ENCODE peak calls at places on chromosomes 4 and X, in ten cellular contexts. G is tibial nerve, A is gastrocnemius medialis, V is K562, S is heart left ventricle, C is stomach, K is IMR-90, B is spleen, N is testis, E is HCT116. F is an unnamed sample. For H3K36me3, the result is how much of the 10 kb centered on the place peaks cover.

GRCh38 chr4:137390707-137391106 is 141.6 kb downstream of the PCDH18 start:
- DNase-seq in V (no peak), G (no peak), C (no peak), N (no peak), S (no peak), A (no peak), K (peak), E (no peak), B (no peak), F (no peak)

GRCh38 chr4:154490589-154491340 is 834 bp downstream of the DCHS2 start:
- DNase-seq in N (no peak), V (no peak), K (no peak), A (no peak), C (no peak), G (no peak), B (peak), E (no peak), S (no peak), F (peak)

GRCh38 chrX:110051559-110051958 is 48.6 kb downstream of the TMEM164 start:
- DNase-seq in E (no peak), K (peak), V (no peak), N (no peak), G (no peak), A (no peak), S (no peak), C (no peak), B (no peak), F (no peak)

GRCh38 chrX:79259073-79259689 is 108.0 kb downstream of the ITM2A start:
- DNase-seq in G (no peak), E (no peak), B (no peak), C (no peak), A (no peak), S (peak), V (no peak), N (no peak), K (no peak), F (no peak)

GRCh38 chrX:118520206-118520857 is 24.7 kb downstream of the DOCK11 start:
- DNase-seq in C (no peak), A (no peak), N (no peak), V (no peak), G (no peak), K (peak), B (no peak), E (no peak), S (no peak), F (no peak)

GRCh38 chr4:100823066-100823992 is 305.5 kb upstream of the EMCN start:
- DNase-seq in N (no peak), A (no peak), S (no peak), G (no peak), V (no peak), C (no peak), B (no peak), K (no peak), E (peak), F (no peak)

GRCh38 chr4:156598138-156598681 is 373.4 kb downstream of the PDGFC start:
- DNase-seq in G (no peak), N (no peak), A (no peak), B (no peak), V (no peak), E (no peak), K (peak), C (no peak), S (no peak), F (peak)

GRCh38 chr4:7204656-7205387 is 12.5 kb downstream of the SORCS2 start:
- DNase-seq in C (no peak), V (no peak), E (no peak), K (no peak), N (no peak), S (no peak), G (no peak), B (no peak), A (no peak), F (no peak)

GRCh38 chr4:24836843-24837242 is 41.5 kb downstream of the SOD3 start:
- DNase-seq in B (no peak), E (no peak), A (no peak), K (no peak), N (no peak), C (no peak), S (no peak), V (no peak), G (no peak), F (no peak)

GRCh38 chr4:32022071-32022470 is 1301.9 kb downstream of the PCDH7 start:
- DNase-seq in N (no peak), S (no peak), G (no peak), B (no peak), A (no peak), E (no peak), V (peak), K (no peak), C (no peak), F (no peak)

GRCh38 chrX:115940888-115941332 is 229.6 kb upstream of the AGTR2 start:
- DNase-seq in A (peak), E (no peak), B (no peak), N (no peak), S (no peak), C (peak), G (peak), V (peak), K (peak), F (no peak)

GRCh38 chrX:15645266-15645665 is 19.3 kb downstream of the CLTRN start:
- DNase-seq in A (no peak), N (no peak), S (no peak), K (no peak), G (no peak), B (no peak), E (no peak), V (peak), C (no peak), F (no peak)

GRCh38 chr4:54731552-54731951 is 73.8 kb downstream of the KIT start:
- DNase-seq in N (no peak), C (no peak), V (no peak), G (no peak), E (no peak), S (no peak), B (no peak), A (no peak), K (no peak), F (no peak)

GRCh38 chr4:92253550-92253949 is 50.2 kb upstream of the GRID2 start:
- DNase-seq in A (no peak), S (no peak), V (no peak), G (no peak), C (no peak), K (no peak), E (no peak), B (no peak), N (no peak), F (no peak)

GRCh38 chr4:53055716-53056413 is 193.7 kb downstream of the RASL11B start:
- DNase-seq in B (no peak), N (no peak), S (no peak), C (no peak), V (no peak), K (no peak), G (no peak), E (no peak), A (no peak), F (no peak)

GRCh38 chr4:106898621-106899230 is 137.4 kb downstream of the DKK2 start:
- DNase-seq in G (no peak), K (peak), S (no peak), B (no peak), N (peak), A (no peak), E (peak), V (peak), C (no peak), F (peak)

GRCh38 chr4:165382640-165383039 is 3.8 kb downstream of the CPE start:
- DNase-seq in G (no peak), B (no peak), V (no peak), K (no peak), A (no peak), S (no peak), E (no peak), C (no peak), N (no peak), F (no peak)

GRCh38 chrX:8653956-8654355 is 78.0 kb downstream of the ANOS1 start:
- DNase-seq in C (no peak), B (no peak), S (no peak), E (no peak), G (no peak), N (no peak), K (no peak), A (no peak), V (no peak), F (no peak)

GRCh38 chr4:87465739-87466366 is 43.5 kb downstream of the NUDT9 start:
- DNase-seq in A (no peak), V (peak), B (no peak), K (peak), C (no peak), E (peak), N (no peak), G (no peak), S (no peak), F (no peak)

GRCh38 chr4:124243671-124244366 is 468.7 kb downstream of the ANKRD50 start:
- DNase-seq in B (peak), V (no peak), A (no peak), C (no peak), G (no peak), K (no peak), S (no peak), N (no peak), E (no peak), F (no peak)

GRCh38 chr4:150078041-150078995 is at the start of gene DCLK2:
- DNase-seq in S (peak), N (peak), G (peak), E (peak), C (peak), V (peak), K (peak), B (peak), A (peak), F (peak)

GRCh38 chr4:87521757-87522374 is 7.3 kb downstream of the SPARCL1 start:
- DNase-seq in B (no peak), V (peak), K (peak), S (no peak), C (no peak), G (no peak), N (no peak), A (no peak), E (peak), F (no peak)

GRCh38 chrX:120000490-120001246 is 57.1 kb upstream of the NKAP start:
- DNase-seq in S (no peak), N (no peak), K (peak), C (no peak), G (no peak), V (no peak), E (no peak), B (no peak), A (no peak), F (peak)

GRCh38 chr4:155071962-155072361 is 136.5 kb upstream of the NPY2R start:
- DNase-seq in K (no peak), G (no peak), V (no peak), E (no peak), N (no peak), B (no peak), A (no peak), C (no peak), S (no peak), F (no peak)

GRCh38 chr4:1246901-1247810 is 1.8 kb downstream of the CTBP1 start:
- DNase-seq in S (peak), A (peak), C (no peak), V (peak), N (peak), E (no peak), G (no peak), B (peak), K (no peak), F (no peak)

GRCh38 chr4:5638316-5638715 is 70.0 kb downstream of the EVC2 start:
- DNase-seq in S (no peak), V (no peak), G (no peak), E (no peak), B (no peak), C (no peak), K (peak), N (no peak), A (no peak), F (no peak)

GRCh38 chr4:151408380-151408629 is 671 bp upstream of the FHIP1A start:
- DNase-seq in N (no peak), A (no peak), B (no peak), C (no peak), V (no peak), K (no peak), E (no peak), G (no peak), S (no peak), F (no peak)

GRCh38 chr4:49032440-49033161 is 46.5 kb downstream of the CWH43 start:
- DNase-seq in V (peak), N (peak), S (no peak), C (no peak), A (no peak), G (no peak), E (peak), K (peak), B (no peak), F (no peak)

GRCh38 chr4:156805696-156806095 is 165.9 kb downstream of the PDGFC start:
- DNase-seq in C (no peak), N (no peak), K (no peak), E (no peak), S (no peak), G (no peak), V (no peak), A (no peak), B (no peak), F (no peak)

GRCh38 chr4:157121396-157121795 is 45.4 kb downstream of the GLRB start:
- DNase-seq in B (no peak), S (no peak), E (no peak), V (no peak), K (no peak), C (no peak), N (no peak), G (no peak), A (no peak), F (no peak)

GRCh38 chrX:112844250-112844649 is 3.6 kb upstream of the AMOT start:
- DNase-seq in N (no peak), E (no peak), C (no peak), S (no peak), K (peak), A (no peak), G (no peak), B (no peak), V (no peak), F (no peak)

GRCh38 chr4:139245590-139245989 is 34.4 kb downstream of the MGARP start:
- DNase-seq in N (no peak), S (no peak), A (no peak), V (no peak), C (no peak), E (no peak), B (no peak), K (peak), G (no peak), F (no peak)

GRCh38 chr4:48237996-48238645 is 31.5 kb downstream of the TEC start:
- DNase-seq in E (no peak), A (no peak), C (no peak), B (no peak), N (no peak), V (no peak), K (peak), G (no peak), S (no peak), F (no peak)

GRCh38 chr4:78688385-78688784 is 87.8 kb upstream of the BMP2K start:
- DNase-seq in N (no peak), K (no peak), A (no peak), S (no peak), C (no peak), V (no peak), E (no peak), G (no peak), B (no peak), F (no peak)

GRCh38 chrX:46837543-46838481 is 969 bp downstream of the RP2 start:
- DNase-seq in G (no peak), N (no peak), E (no peak), C (no peak), S (no peak), A (no peak), K (peak), V (no peak), B (no peak), F (no peak)

GRCh38 chr4:15805583-15806517 is 27.7 kb downstream of the CD38 start:
- DNase-seq in K (peak), E (peak), V (peak), C (peak), S (no peak), G (no peak), B (no peak), N (peak), A (peak), F (peak)

GRCh38 chr4:3500111-3500510 is 32.1 kb downstream of the LRPAP1 start:
- DNase-seq in B (no peak), K (no peak), C (no peak), A (no peak), S (no peak), V (no peak), G (no peak), E (no peak), N (no peak), F (no peak)
- H3K36me3 ChIP-seq in B (under half), K (under half), C (under half), A (under half), S (under half), V (under half), G (under half), E (under half), N (under half), F (under half)

DNA sequence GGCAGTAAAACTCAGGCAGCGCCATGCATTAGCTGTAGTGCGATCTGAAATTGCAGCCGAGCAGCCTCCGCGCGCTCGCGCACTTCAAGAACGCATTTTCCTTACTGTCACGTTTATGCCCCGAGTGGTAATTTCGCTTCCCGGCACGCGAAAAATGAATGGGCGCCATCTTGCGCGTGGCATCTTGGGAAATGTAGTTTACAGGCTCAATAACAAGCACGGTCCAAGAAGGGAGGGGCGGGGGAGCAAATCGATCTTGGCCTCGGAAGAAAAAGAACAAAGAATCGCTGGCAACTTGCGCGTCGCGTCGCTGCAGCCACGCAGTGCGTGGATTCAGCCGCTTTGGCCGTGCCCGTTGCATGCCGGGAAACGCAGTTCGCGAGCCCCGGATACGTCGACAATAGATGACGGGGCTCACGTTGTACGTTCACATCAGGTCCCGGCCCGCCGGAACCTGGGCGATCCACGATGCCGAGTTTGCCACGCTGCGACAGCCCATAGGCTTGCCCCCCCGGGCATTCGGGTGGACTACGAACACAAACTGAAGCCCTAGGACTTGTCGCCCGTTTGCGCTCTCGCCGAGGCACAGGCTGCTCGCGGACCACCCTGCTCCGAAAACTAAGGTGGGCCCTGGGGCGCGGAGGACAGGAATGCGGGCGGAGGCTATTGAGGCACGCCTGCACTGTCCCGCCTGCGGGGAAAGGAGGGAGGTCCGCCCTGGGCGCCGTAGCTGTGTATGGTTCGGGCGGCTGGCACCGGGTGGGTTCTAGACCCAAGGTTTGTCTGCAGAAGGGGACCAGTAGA is at the start of gene FTSJ1:
- DNase-seq in A (peak), K (peak), B (peak), V (peak), N (peak), C (peak), E (peak), S (peak), G (peak), F (peak)
- TF ChIP-seq POLR2A in A (peak), K (peak), B (no peak), V (peak), N (no peak), C (peak), E (peak), S (no peak), G (peak), F (peak)

GRCh38 chrX:48891402-48892288 is 5.9 kb downstream of the TIMM17B start:
- DNase-seq in N (peak), G (peak), S (peak), B (peak), E (peak), K (peak), C (peak), A (peak), V (peak), F (peak)

GRCh38 chrX:48890934-48891401 is 6.6 kb downstream of the TIMM17B start:
- DNase-seq in N (no peak), K (no peak), S (no peak), E (no peak), C (no peak), V (peak), B (no peak), G (no peak), A (no peak), F (no peak)

GRCh38 chrX:48893556-48894348 is 3.8 kb downstream of the TIMM17B start:
- DNase-seq in S (no peak), K (no peak), N (no peak), G (no peak), V (no peak), C (no peak), E (no peak), A (no peak), B (peak), F (no peak)

GRCh38 chrX:48892896-48893295 is 4.7 kb downstream of the TIMM17B start:
- DNase-seq in C (no peak), G (no peak), V (no peak), S (no peak), N (no peak), B (no peak), E (no peak), K (no peak), A (no peak), F (no peak)

GRCh38 chrX:48890296-48890925 is 7.2 kb downstream of the TIMM17B start:
- DNase-seq in B (no peak), A (no peak), V (peak), E (no peak), K (no peak), N (no peak), G (no peak), C (no peak), S (no peak), F (no peak)
- H3K27ac ChIP-seq in B (no peak), A (no peak), V (peak), E (no peak), K (no peak), N (peak), G (no peak), C (no peak), S (no peak), F (no peak)

DNA sequence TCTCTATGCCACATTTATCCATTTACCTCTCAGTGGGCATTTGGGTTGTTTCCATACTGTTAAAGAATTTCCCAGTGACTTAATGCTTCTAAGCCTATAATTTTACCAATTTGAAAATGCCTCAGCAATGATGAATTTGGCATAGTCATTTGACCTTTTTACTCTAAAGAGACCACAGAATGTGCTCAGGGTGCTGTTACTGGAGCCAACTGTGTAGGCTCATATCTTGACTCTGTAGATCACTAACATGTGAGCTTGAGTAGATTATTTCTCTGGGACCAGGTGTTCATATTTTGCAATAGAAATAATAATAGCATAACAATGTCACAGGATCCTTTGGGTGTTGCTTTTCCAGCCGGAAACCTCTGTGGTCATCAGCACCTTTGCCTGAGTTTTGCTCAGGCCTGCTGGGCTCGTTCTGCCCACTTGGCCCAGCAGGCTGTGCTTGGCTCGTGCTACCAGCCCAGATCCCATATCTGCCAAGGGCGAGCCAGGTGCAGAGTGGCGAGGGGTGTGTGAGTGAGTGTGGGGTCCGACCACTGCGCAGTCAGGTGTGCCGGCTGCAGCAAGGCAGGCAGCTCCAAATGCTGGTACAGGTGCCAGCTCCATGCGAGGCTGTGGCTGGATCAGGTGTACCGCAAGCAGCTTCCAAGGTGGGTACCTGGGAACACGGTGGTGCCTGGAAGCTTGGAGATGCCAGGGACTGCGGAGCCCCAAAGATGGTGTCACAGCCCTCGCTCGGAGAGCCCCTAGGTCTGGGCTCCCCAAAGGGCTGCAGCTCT is 70.6 kb upstream of the ANK2 start:
- DNase-seq in B (no peak), K (peak), C (no peak), A (no peak), G (no peak), V (no peak), E (no peak), N (no peak), S (no peak), F (no peak)
- H3K36me3 ChIP-seq in B (under half), K (under half), C (under half), A (under half), G (under half), V (under half), E (under half), N (under half), S (under half), F (under half)

GRCh38 chrX:154486052-154486395 is 391 bp downstream of the UBL4A start:
- DNase-seq in A (peak), G (no peak), C (peak), S (peak), B (peak), K (no peak), V (no peak), E (no peak), N (peak), F (peak)
- TF ChIP-seq POLR2A in A (no peak), G (no peak), C (no peak), S (no peak), B (no peak), K (no peak), V (no peak), E (no peak), N (no peak), F (no peak)

F was measured in thyroid gland.